ENCODE peak calls at places on chromosomes 16 and 17, in eight cellular contexts. Y is AG09309; X is MM.1S; V is pancreas; J is mucosa of descending colon; D is CD4-positive, CD25-positive, alpha-beta regulatory T cell; O is tibial nerve; A is body of pancreas. N is an unnamed sample.
A peak's percentile ranks its signal among the peaks of the same experiment; 100 is the strongest.

GRCh38 chr16:72853575-72853974 is 194.4 kb downstream of the ZFHX3 start:
- DNase-seq in Y (no peak), X (no peak), V (no peak), J (no peak), D (no peak), O (no peak), A (no peak), N (no peak)

GRCh38 chr17:79201536-79202227 is 127.1 kb downstream of the ENGASE start:
- DNase-seq in Y (no peak), X (no peak), V (no peak), J (no peak), D (no peak), O (no peak), A (no peak), N (peak; percentile 7)

GRCh38 chr17:56867948-56868376 is 34.0 kb downstream of the DGKE start:
- DNase-seq in Y (no peak), X (no peak), V (no peak), J (no peak), D (no peak), O (no peak), A (no peak), N (peak; percentile 2)

GRCh38 chr16:1430759-1431496 is at the start of gene PERCC1:
- DNase-seq in Y (no peak), X (no peak), V (no peak), J (no peak), D (no peak), O (no peak), A (no peak), N (no peak)

GRCh38 chr17:39208136-39208535 is 8.1 kb downstream of the RPL19 start:
- DNase-seq in Y (no peak), X (no peak), V (no peak), J (no peak), D (no peak), O (no peak), A (no peak), N (no peak)

GRCh38 chr16:11020388-11020787 is 76.0 kb downstream of the CLEC16A start:
- DNase-seq in Y (no peak), X (no peak), V (no peak), J (no peak), D (no peak), O (no peak), A (no peak), N (no peak)

GRCh38 chr16:424033-424622 is 1.3 kb upstream of the RAB11FIP3 start:
- DNase-seq in Y (peak; percentile 99), X (no peak), V (no peak), J (peak; percentile 55), D (no peak), O (peak; percentile 88), A (peak; percentile 45), N (peak; percentile 93)

GRCh38 chr16:7938175-7938574 is 605.5 kb downstream of the RBFOX1 start:
- DNase-seq in Y (no peak), X (no peak), V (no peak), J (no peak), D (no peak), O (no peak), A (no peak), N (no peak)

GRCh38 chr16:85275533-85276249 is 163.4 kb upstream of the CIBAR2 start:
- DNase-seq in Y (no peak), X (peak; percentile 9), V (peak; percentile 42), J (peak; percentile 73), D (peak; percentile 33), O (peak; percentile 75), A (peak; percentile 74), N (peak; percentile 69)

GRCh38 chr16:50878966-50879615 is 137.2 kb downstream of the CYLD start:
- DNase-seq in Y (no peak), X (no peak), V (no peak), J (no peak), D (no peak), O (no peak), A (no peak), N (no peak)

GRCh38 chr17:81412490-81413093 is 17.3 kb downstream of the BAHCC1 start:
- DNase-seq in Y (no peak), X (no peak), V (no peak), J (no peak), D (peak; percentile 60), O (no peak), A (no peak), N (peak; percentile 41)

GRCh38 chr17:68600123-68600880 is 865 bp downstream of the FAM20A start:
- DNase-seq in Y (no peak), X (no peak), V (peak; percentile 24), J (no peak), D (no peak), O (no peak), A (peak; percentile 25), N (no peak)

GRCh38 chr16:89827383-89828198 is 684 bp upstream of the SPIRE2 start:
- DNase-seq in Y (peak; percentile 24), X (no peak), V (no peak), J (peak; percentile 74), D (no peak), O (no peak), A (peak; percentile 45), N (peak; percentile 62)

GRCh38 chr16:55473584-55473983 is 5.4 kb upstream of the MMP2 start:
- DNase-seq in Y (no peak), X (no peak), V (no peak), J (no peak), D (no peak), O (no peak), A (no peak), N (no peak)

GRCh38 chr16:55476625-55477533 is 2.1 kb upstream of the MMP2 start:
- DNase-seq in Y (no peak), X (no peak), V (no peak), J (no peak), D (no peak), O (no peak), A (no peak), N (no peak)

GRCh38 chr16:55474821-55475220 is 4.2 kb upstream of the MMP2 start:
- DNase-seq in Y (no peak), X (no peak), V (no peak), J (no peak), D (no peak), O (no peak), A (no peak), N (no peak)

GRCh38 chr16:55478827-55479559 is at the start of gene MMP2:
- DNase-seq in Y (no peak), X (no peak), V (no peak), J (peak; percentile 51), D (no peak), O (peak; percentile 82), A (no peak), N (peak; percentile 75)

GRCh38 chr16:55475919-55476318 is 3.1 kb upstream of the MMP2 start:
- DNase-seq in Y (no peak), X (no peak), V (no peak), J (no peak), D (no peak), O (peak; percentile 64), A (no peak), N (peak; percentile 34)
- H3K4me3 ChIP-seq in Y (no peak overlapping the region), X (no peak overlapping the region), V (no peak overlapping the region), J (no peak overlapping the region), D (no peak overlapping the region), O (peak overlapping the region; percentile 20), A (no peak overlapping the region), N (no peak overlapping the region)

GRCh38 chr17:28948873-28949184 is 2.5 kb downstream of the PHF12 start:
- DNase-seq in Y (no peak), X (no peak), V (no peak), J (no peak), D (no peak), O (no peak), A (no peak), N (peak; percentile 60)

GRCh38 chr17:28948342-28948741 is 3.0 kb downstream of the PHF12 start:
- DNase-seq in Y (no peak), X (no peak), V (no peak), J (no peak), D (no peak), O (no peak), A (no peak), N (no peak)

GRCh38 chr17:28946239-28946638 is 5.1 kb downstream of the PHF12 start:
- DNase-seq in Y (peak; percentile 78), X (no peak), V (no peak), J (no peak), D (no peak), O (no peak), A (no peak), N (peak; percentile 62)

GRCh38 chr17:28949185-28950016 is 1.9 kb downstream of the PHF12 start:
- DNase-seq in Y (no peak), X (peak; percentile 27), V (peak; percentile 77), J (peak; percentile 79), D (peak; percentile 65), O (peak; percentile 59), A (peak; percentile 64), N (peak; percentile 51)

DNA sequence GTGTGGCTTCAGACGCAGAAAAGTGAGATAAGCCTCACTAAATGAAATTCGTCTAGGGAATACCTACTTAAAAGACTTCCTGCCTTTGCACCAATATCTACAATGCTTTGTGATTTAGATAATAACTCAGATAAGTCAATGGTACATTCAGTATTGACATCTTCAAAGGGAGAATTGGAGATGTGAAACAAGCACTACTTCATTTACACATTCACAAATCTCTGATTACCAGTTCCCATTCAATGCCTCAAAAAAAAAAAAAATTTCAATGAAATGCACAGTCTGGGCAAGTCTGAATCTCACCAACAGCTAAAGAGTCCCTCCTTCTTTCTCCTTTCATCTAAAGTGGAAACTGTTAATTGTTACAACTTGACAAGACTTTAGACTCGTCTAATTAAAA is 3.7 kb downstream of the PHF12 start:
- DNase-seq in Y (no peak), X (no peak), V (no peak), J (no peak), D (no peak), O (no peak), A (no peak), N (no peak)
- H3K4me3 ChIP-seq in Y (no peak overlapping the region), X (no peak overlapping the region), V (no peak overlapping the region), J (no peak overlapping the region), D (peak overlapping the region; percentile 93), O (no peak overlapping the region), A (no peak overlapping the region), N (peak overlapping the region; percentile 2)

GRCh38 chr17:45307290-45308015 is 9.4 kb downstream of the MAP3K14 start:
- DNase-seq in Y (no peak), X (no peak), V (no peak), J (peak; percentile 62), D (peak; percentile 56), O (peak; percentile 77), A (peak; percentile 53), N (peak; percentile 95)
- H3K4me3 ChIP-seq in Y (no peak overlapping the region), X (no peak overlapping the region), V (no peak overlapping the region), J (no peak overlapping the region), D (peak overlapping the region; percentile 51), O (no peak overlapping the region), A (no peak overlapping the region), N (no peak overlapping the region)

GRCh38 chr17:41529491-41529915 is 1.4 kb upstream of the KRT19 start:
- DNase-seq in Y (no peak), X (no peak), V (no peak), J (no peak), D (no peak), O (no peak), A (no peak), N (no peak)

GRCh38 chr17:41524261-41524660 is 3.8 kb downstream of the KRT19 start:
- DNase-seq in Y (no peak), X (no peak), V (no peak), J (no peak), D (no peak), O (no peak), A (no peak), N (no peak)

GRCh38 chr17:41530062-41531048 is 2.2 kb upstream of the KRT19 start:
- DNase-seq in Y (peak; percentile 77), X (no peak), V (no peak), J (peak; percentile 44), D (no peak), O (no peak), A (no peak), N (peak; percentile 89)

GRCh38 chr17:41528959-41529353 is 848 bp upstream of the KRT19 start:
- DNase-seq in Y (no peak), X (no peak), V (no peak), J (peak; percentile 73), D (no peak), O (no peak), A (no peak), N (no peak)

GRCh38 chr17:41527076-41528023 is 758 bp downstream of the KRT19 start:
- DNase-seq in Y (no peak), X (no peak), V (peak; percentile 46), J (peak; percentile 64), D (no peak), O (no peak), A (peak; percentile 29), N (no peak)
- H3K4me3 ChIP-seq in Y (peak overlapping the region; percentile 62), X (no peak overlapping the region), V (peak overlapping the region; percentile 15), J (peak overlapping the region; percentile 78), D (no peak overlapping the region), O (peak overlapping the region; percentile 50), A (peak overlapping the region; percentile 8), N (peak overlapping the region; percentile 60)